ENCODE peak calls at places on chromosomes 2 and 18, in four cellular contexts. N, B, S and F are unnamed samples.

GRCh38 chr18:60417946-60418345 is 45.4 kb upstream of the MC4R start:
- DNase-seq in B (no peak), N (no peak), S (no peak), F (no peak)

GRCh38 chr2:189014426-189015138 is 40.4 kb downstream of the COL3A1 start:
- DNase-seq in S (peak; percentile 41), N (no peak), B (no peak), F (no peak)

GRCh38 chr2:23544589-23545295 is 159.8 kb downstream of the KLHL29 start:
- DNase-seq in N (no peak), S (no peak), B (no peak), F (no peak)

GRCh38 chr2:113000436-113000835 is 4.8 kb upstream of the IL36A start:
- DNase-seq in N (no peak), S (no peak), B (no peak), F (no peak)

GRCh38 chr2:239802101-239802649 is 223.0 kb downstream of the NDUFA10 start:
- DNase-seq in N (no peak), S (no peak), B (no peak), F (no peak)

GRCh38 chr2:201257381-201257940 is 2.9 kb upstream of the CASP8 start:
- DNase-seq in S (peak; percentile 62), N (no peak), B (peak; percentile 39), F (no peak)

GRCh38 chr2:19330436-19330835 is 28.0 kb downstream of the OSR1 start:
- DNase-seq in N (no peak), S (no peak), B (no peak), F (no peak)

GRCh38 chr18:12639990-12640880 is 17.7 kb downstream of the SPIRE1 start:
- DNase-seq in S (peak; percentile 70), N (no peak), B (no peak), F (no peak)

GRCh38 chr18:2883137-2883671 is 36.4 kb downstream of the EMILIN2 start:
- DNase-seq in N (no peak), B (no peak), S (no peak), F (no peak)

GRCh38 chr18:50306944-50307343 is 19.5 kb upstream of the CXXC1 start:
- DNase-seq in N (no peak), B (no peak), S (no peak), F (peak; percentile 24)

GRCh38 chr2:216426938-216427337 is 14.7 kb downstream of the SMARCAL1 start:
- DNase-seq in N (no peak), B (no peak), S (no peak), F (no peak)

GRCh38 chr2:216426166-216426777 is 14.0 kb downstream of the SMARCAL1 start:
- DNase-seq in S (no peak), N (no peak), B (no peak), F (no peak)

GRCh38 chr2:216424305-216424704 is 12.0 kb downstream of the SMARCAL1 start:
- DNase-seq in N (no peak), S (peak; percentile 68), B (no peak), F (no peak)

GRCh38 chr2:216425008-216425780 is 12.9 kb downstream of the SMARCAL1 start:
- DNase-seq in S (no peak), B (no peak), N (no peak), F (no peak)

DNA sequence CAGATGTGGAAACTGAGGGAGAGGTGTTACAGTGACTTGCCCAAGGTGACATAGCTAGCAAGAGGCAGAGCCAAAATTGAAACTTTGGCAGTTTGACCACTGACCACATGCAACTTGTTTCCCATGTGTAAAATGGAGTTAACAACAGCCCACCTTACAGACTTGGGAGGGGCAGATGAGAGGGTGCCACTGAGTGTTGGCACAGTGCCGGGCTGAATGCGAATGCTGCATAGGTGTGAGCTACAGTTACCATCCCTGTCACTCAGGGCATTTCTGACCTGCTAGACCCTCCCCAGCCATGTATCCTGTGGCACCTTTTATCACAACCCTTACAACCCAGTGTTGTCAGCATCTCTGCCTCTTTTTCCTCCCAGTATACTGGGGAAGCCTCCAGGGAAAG is 10.8 kb downstream of the SMARCAL1 start:
- DNase-seq in N (no peak), B (no peak), S (no peak), F (no peak)
- H3K36me3 ChIP-seq in N (no peaks in the 10 kb centered on the region), B (peaks cover 12% of the 10 kb centered on the region), S (peaks cover 66% of the 10 kb centered on the region), F (no peaks in the 10 kb centered on the region)

DNA sequence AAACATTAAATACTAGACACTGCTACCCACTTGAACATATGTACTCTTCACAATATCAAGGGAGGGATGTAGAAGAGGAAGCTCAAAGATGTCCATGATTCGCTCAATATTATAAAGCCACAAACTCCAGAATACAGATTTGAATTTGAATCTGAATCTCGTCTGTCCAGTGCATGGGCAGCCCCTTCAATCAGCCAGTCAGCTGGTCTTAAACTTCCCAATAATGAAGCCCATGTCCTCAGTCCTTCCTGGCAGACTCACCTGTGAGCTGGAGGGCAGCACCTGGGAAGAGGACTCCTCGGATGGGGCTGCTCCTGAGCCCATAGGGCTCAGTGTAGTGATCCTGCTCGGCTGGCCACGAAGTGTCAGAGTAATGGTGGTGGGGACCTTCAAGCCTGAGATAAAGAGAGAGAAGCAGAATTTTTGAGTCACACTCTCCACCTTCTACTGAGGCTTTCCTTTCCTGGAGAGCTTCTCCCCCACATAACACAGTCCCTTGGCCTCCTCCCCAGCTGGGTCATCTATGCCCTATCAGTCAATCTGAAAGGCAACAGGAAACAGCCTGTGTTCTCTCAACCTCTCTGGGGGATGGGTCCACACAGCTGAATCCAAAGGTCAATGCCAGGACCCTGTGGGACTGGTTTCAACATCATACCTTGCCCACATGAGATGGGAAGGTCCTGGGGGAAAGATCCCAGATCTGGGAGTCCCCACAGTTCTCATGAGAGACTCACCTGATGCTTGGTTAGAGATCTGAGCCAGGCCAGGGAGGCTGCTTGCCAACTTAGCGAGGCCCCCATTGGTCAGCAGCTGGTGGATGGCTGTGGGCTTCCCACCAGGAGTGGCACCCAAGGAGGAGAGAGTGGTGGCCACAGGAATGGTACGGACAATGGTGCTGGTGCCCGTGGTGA is 36.5 kb downstream of the KANSL3 start:
- DNase-seq in S (no peak), N (no peak), B (peak; percentile 81), F (no peak)
- H3K36me3 ChIP-seq in S (peaks cover 90% of the 10 kb centered on the region), N (peaks cover 9% of the 10 kb centered on the region), B (peaks cover 3% of the 10 kb centered on the region), F (peaks cover 26% of the 10 kb centered on the region)

GRCh38 chr2:53711271-53711780 is 56.3 kb upstream of the CHAC2 start:
- DNase-seq in N (no peak), B (no peak), S (no peak), F (no peak)
- H3K36me3 ChIP-seq in N (no peaks in the 10 kb centered on the region), B (no peaks in the 10 kb centered on the region), S (peaks cover 10% of the 10 kb centered on the region), F (peaks cover 22% of the 10 kb centered on the region)

DNA sequence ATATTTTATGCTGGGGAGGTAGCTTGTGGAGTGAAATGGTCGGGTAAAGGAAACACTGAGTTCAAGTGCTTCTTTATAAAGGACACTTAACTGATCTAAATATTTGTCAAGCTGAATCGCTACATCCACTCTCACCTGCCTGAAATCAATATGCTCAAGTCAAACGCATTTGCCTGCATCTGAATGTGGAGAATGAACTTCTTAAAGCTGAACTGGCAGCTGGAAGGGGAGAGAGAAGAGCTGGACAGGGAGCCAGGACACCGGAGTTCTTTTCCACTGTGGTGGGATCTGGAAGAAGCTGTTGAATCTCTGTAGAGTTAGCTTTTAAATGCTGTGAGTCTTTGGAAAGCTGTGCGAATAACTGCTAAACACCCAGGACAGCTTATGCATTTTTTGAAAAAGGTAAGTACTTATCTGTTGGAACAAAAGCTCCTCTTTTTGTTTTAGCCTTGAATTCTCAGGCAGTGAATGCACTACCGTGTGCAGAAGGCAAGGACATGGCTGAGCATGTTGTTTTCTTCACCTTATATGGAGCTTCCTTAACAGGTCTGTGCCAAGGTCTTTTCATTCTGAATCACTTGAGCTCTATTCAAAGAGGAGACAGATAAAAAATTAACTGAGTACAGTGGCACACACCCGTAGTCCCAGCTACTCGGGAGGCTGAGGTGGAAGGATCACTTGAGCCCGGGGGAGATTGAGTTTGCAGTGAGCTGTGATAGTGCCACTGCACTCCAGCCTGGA is 74.2 kb upstream of the KLF7 start:
- DNase-seq in S (no peak), N (peak; percentile 29), B (no peak), F (no peak)
- H3K36me3 ChIP-seq in S (no peaks in the 10 kb centered on the region), N (no peaks in the 10 kb centered on the region), B (no peaks in the 10 kb centered on the region), F (no peaks in the 10 kb centered on the region)

DNA sequence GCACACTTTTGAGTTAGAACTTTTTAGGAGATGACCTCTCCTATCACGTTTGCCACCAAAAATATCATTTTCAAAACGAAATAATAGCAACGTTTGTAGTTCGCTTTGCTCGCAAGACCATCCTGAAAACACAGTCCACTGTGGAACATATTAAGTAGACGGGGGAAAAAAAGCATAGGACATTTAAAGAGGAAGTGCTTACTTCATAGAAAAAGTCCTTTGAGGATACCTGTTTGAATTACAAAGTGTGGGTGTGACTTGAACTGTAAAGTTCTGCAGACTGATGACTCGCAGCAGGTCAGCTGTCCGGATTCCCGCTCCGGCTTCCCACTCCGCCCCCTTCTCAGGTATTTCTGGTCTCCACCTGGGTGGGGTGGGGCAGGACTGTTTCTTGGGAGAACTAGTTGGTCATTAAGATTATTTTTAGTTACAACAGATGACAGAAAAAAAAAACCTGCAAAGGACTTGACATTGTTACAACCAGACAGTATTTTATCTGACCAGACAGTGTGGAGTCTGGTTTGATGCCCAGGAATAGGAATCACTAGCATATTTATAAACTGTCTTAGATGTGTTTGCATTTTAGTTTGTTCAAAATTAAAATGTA is 13.3 kb downstream of the CNOT11 start:
- DNase-seq in N (no peak), B (peak; percentile 34), S (no peak), F (no peak)
- H3K36me3 ChIP-seq in N (peaks cover 5% of the 10 kb centered on the region), B (peaks cover 28% of the 10 kb centered on the region), S (peaks cover 68% of the 10 kb centered on the region), F (peaks cover 8% of the 10 kb centered on the region)

GRCh38 chr2:218796691-218797090 is 14.7 kb downstream of the CYP27A1 start:
- DNase-seq in B (no peak), N (no peak), S (no peak), F (no peak)
- H3K36me3 ChIP-seq in B (no peaks in the 10 kb centered on the region), N (no peaks in the 10 kb centered on the region), S (no peaks in the 10 kb centered on the region), F (no peaks in the 10 kb centered on the region)

GRCh38 chr2:127993659-127994058 is 34.2 kb downstream of the SAP130 start:
- DNase-seq in B (no peak), S (no peak), N (no peak), F (no peak)

GRCh38 chr2:127996160-127996559 is 31.7 kb downstream of the SAP130 start:
- DNase-seq in N (no peak), B (no peak), S (peak; percentile 22), F (no peak)

GRCh38 chr2:127991742-127992141 is 36.1 kb downstream of the SAP130 start:
- DNase-seq in B (no peak), S (no peak), N (no peak), F (no peak)

DNA sequence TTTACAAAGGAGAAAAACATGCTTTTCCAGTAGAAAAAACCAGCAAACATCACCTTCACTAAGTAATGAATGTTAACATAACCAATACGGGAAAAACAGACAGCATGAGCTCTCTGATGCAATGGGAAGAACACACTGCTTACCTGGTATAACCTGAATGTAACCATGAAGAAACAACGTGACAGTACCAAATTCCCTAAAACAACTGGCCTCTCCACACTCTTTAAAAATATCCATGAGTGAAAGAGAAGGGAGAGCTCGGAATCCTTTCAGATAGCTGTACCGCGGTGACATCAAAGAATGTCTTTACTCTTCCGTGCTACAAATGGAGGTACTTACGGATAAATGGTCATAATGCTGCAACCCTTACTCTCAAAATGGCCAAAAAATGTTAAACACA is 32.1 kb downstream of the SAP130 start:
- DNase-seq in N (no peak), S (no peak), B (no peak), F (no peak)
- H3K36me3 ChIP-seq in N (no peaks in the 10 kb centered on the region), S (peaks cover 50% of the 10 kb centered on the region), B (peaks cover 24% of the 10 kb centered on the region), F (peaks cover 28% of the 10 kb centered on the region)